ENCODE peak calls at places on chromosomes 12 and 14, in seven cellular contexts. A is retinal pigment epithelial cell, Y is mammary epithelial cell, X is fibroblast of pulmonary artery, M is hepatocyte, B is Caco-2, Q is left ventricle myocardium inferior. T is an unnamed sample.

GRCh38 chr12:38386238-38386985 is 69.8 kb downstream of the ALG10B start:
- DNase-seq in B (no peak), Q (no peak), M (no peak), A (no peak), Y (peak; percentile 61), X (no peak), T (no peak)

GRCh38 chr14:55898938-55899337 is 219.3 kb upstream of the PELI2 start:
- DNase-seq in B (no peak), X (no peak), Q (no peak), Y (no peak), M (no peak), A (no peak), T (no peak)

GRCh38 chr12:132329036-132329738 is at the start of gene GALNT9:
- DNase-seq in B (no peak), X (peak; percentile 26), A (no peak), Y (no peak), Q (no peak), M (peak; percentile 59), T (no peak)

GRCh38 chr14:103890836-103891666 is 37.2 kb upstream of the TDRD9 start:
- DNase-seq in X (no peak), M (no peak), A (no peak), Q (no peak), B (no peak), Y (no peak), T (no peak)

GRCh38 chr12:70560671-70561070 is 76.6 kb downstream of the PTPRB start:
- DNase-seq in B (no peak), Q (no peak), X (no peak), A (no peak), M (peak; percentile 30), Y (no peak), T (no peak)

GRCh38 chr14:44379292-44379977 is 127.6 kb downstream of the FSCB start:
- DNase-seq in M (no peak), A (no peak), Q (no peak), X (no peak), Y (no peak), B (no peak), T (no peak)

GRCh38 chr14:63717704-63718103 is 10.2 kb downstream of the SGPP1 start:
- DNase-seq in Q (no peak), A (no peak), M (no peak), Y (peak; percentile 20), B (no peak), X (peak; percentile 42), T (peak; percentile 22)

GRCh38 chr12:14836336-14837210 is 6.8 kb downstream of the ART4 start:
- DNase-seq in M (peak; percentile 68), Q (no peak), X (peak; percentile 94), Y (peak; percentile 84), A (no peak), B (no peak), T (peak; percentile 76)

GRCh38 chr12:76085159-76085868 is 829 bp upstream of the NAP1L1 start:
- DNase-seq in A (no peak), B (no peak), X (peak; percentile 49), Y (peak; percentile 10), Q (no peak), M (peak; percentile 31), T (no peak)

GRCh38 chr12:117577122-117577657 is 215.8 kb upstream of the NOS1 start:
- DNase-seq in Q (no peak), B (no peak), M (no peak), Y (no peak), A (no peak), X (no peak), T (no peak)

DNA sequence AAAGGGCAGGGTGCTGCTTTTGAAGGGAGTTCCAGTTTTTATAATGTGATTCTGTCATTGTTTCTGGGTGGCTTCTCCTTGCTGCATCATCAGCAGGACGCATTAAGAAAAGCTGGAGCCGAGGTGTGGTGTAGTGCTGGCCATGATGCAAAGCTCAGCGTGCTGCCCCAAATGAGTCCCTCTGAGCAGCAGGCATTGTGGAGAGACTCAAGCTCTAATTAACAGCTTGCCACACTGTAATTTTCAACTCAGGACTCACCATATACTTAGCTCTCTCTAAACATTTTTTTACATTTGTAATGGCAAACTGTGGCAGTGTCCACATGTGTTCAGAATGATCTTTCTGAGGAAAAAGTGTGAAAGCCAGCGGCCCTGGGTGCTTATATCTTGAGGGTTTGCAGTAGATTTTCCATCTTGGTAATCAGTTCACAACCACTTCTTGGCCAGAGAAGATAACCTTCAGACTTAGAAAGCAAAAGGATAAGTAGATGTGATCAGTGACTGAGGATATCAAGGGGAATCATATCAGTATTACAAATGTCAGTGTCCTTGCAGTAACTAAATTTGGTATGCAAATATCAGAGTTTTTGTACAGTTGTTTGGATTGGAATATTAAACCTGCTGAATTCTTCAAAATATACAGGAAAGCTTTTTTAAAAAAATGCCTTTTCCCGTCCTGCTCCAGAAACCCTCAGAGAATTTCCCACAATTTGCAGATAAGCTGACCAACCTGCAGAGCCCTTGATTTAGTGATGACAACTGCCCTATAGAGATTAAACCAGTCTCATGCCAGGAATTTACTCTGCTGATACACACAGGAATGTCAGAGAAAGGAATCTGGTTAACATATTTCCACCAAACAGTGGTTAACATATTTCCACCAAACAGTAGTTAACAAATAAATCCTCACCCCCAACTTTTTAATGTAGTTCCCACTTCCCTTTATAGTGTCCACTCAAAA is 63.6 kb downstream of the DAAM1 start:
- DNase-seq in Y (no peak), X (peak; percentile 73), Q (no peak), B (no peak), A (peak; percentile 88), M (no peak), T (peak; percentile 89)
- H3K4me3 ChIP-seq in Y (no peak overlapping the region), X (no peak overlapping the region), Q (no peak overlapping the region), B (no peak overlapping the region), A (no peak overlapping the region), M (no peak overlapping the region), T (no peak overlapping the region)

GRCh38 chr12:106171117-106171750 is 32.5 kb upstream of the NUAK1 start:
- DNase-seq in X (no peak), Q (no peak), B (no peak), Y (no peak), M (no peak), A (no peak), T (peak; percentile 35)
- TF ChIP-seq CTCF in X (no peak), Q (no peak), B (no peak), Y (no peak), M (no peak), A (no peak), T (peak; percentile 45)

GRCh38 chr12:52007982-52008510 is 1.3 kb downstream of the TAMALIN start:
- DNase-seq in Y (no peak), Q (no peak), B (no peak), X (no peak), M (no peak), A (no peak), T (no peak)

GRCh38 chr12:52009081-52009751 is 2.5 kb downstream of the TAMALIN start:
- DNase-seq in X (no peak), B (no peak), A (no peak), Y (no peak), Q (no peak), M (no peak), T (no peak)

GRCh38 chr12:52006726-52007157 is at the start of gene TAMALIN:
- DNase-seq in M (peak; percentile 80), B (no peak), Q (peak; percentile 79), Y (no peak), X (peak; percentile 77), A (no peak), T (peak; percentile 40)

GRCh38 chr12:52005903-52006703 is 643 bp upstream of the TAMALIN start:
- DNase-seq in A (no peak), M (no peak), B (no peak), X (no peak), Q (no peak), Y (no peak), T (no peak)

GRCh38 chr12:52007158-52007921 is 594 bp downstream of the TAMALIN start:
- DNase-seq in A (no peak), B (no peak), Q (peak; percentile 60), X (peak; percentile 45), M (no peak), Y (no peak), T (peak; percentile 11)
- H3K4me3 ChIP-seq in A (peak overlapping the region; percentile 43), B (no peak overlapping the region), Q (peak overlapping the region; percentile 86), X (peak overlapping the region; percentile 86), M (peak overlapping the region; percentile 52), Y (peak overlapping the region; percentile 19), T (peak overlapping the region; percentile 63)

GRCh38 chr14:75793806-75794205 is 132.8 kb downstream of the TTLL5 start:
- DNase-seq in M (peak; percentile 20), Y (no peak), A (peak; percentile 20), B (no peak), X (peak; percentile 46), Q (no peak), T (peak; percentile 22)

DNA sequence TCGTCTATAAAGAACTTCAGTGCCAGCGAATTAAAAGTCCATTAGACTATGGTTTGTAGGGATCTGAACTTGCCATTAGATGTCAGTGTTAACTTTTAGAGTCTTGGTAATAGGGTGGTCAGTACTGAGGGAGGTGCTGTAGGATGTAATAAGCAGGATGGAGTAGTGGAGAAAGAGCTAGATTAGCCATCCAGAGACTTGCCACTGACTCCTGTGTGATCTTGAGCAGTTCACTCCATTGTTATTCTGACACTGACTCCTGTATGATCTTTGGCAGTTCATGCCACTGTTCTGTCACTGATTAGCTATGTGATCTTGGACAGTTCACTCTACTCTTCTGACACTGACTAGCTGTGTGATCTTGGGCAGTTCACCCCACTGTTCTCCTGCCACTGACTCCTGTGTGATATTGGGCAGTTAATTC is 133.6 kb downstream of the TTLL5 start:
- DNase-seq in B (no peak), Q (no peak), X (peak; percentile 88), Y (peak; percentile 42), M (peak; percentile 45), A (peak; percentile 22), T (peak; percentile 76)
- TF ChIP-seq CTCF in B (peak; percentile 57), Q (peak; percentile 61), X (peak; percentile 72), Y (peak; percentile 21), M (peak; percentile 62), A (peak; percentile 52), T (peak; percentile 75)

DNA sequence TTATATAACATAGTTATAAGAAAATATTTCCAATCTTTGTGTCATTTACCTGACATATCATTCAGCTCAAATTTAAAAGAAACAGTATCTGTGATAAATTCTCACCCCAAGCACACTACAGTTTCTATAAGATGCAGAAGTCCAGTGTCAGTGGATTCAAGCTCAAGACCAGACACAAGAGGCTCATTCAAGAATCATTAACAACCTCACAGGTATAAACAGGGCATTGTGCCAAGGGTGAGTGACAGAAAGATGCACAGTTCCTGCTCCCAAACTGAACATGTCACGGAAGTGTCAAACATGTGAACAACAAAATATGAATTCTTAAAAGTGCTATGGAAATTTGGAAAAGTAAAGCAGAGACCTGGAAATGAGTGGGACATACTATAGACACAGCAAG is 12.8 kb downstream of the ATP2B1 start:
- DNase-seq in A (no peak), X (no peak), B (no peak), Q (no peak), M (no peak), Y (no peak), T (no peak)
- H3K4me3 ChIP-seq in A (no peak overlapping the region), X (no peak overlapping the region), B (no peak overlapping the region), Q (no peak overlapping the region), M (no peak overlapping the region), Y (no peak overlapping the region), T (no peak overlapping the region)

GRCh38 chr14:95039259-95039992 is 117.9 kb downstream of the DICER1 start:
- DNase-seq in B (no peak), M (no peak), Y (no peak), Q (no peak), A (no peak), X (no peak), T (no peak)
- TF ChIP-seq CTCF in B (no peak), M (no peak), Y (no peak), Q (no peak), A (no peak), X (no peak), T (no peak)

GRCh38 chr14:49896956-49897355 is 4.1 kb downstream of the ARF6 start:
- DNase-seq in M (no peak), B (no peak), Q (no peak), Y (no peak), A (no peak), X (no peak), T (no peak)
- H3K4me3 ChIP-seq in M (peak overlapping the region; percentile 15), B (no peak overlapping the region), Q (peak overlapping the region; percentile 96), Y (peak overlapping the region; percentile 96), A (peak overlapping the region; percentile 1), X (peak overlapping the region; percentile 93), T (peak overlapping the region; percentile 89)